ENCODE peak calls at places on chromosomes 7 and 10, in four cellular contexts. Y is heart left ventricle, O is RWPE1, W is SJSA1. B is an unnamed sample.

GRCh38 chr10:29435809-29436501 is 147.1 kb downstream of the LYZL1 start:
- DNase-seq in Y (no peak), O (no peak), W (no peak), B (no peak)

GRCh38 chr10:78341953-78342614 is 308.4 kb downstream of the RPS24 start:
- DNase-seq in Y (no peak), O (no peak), W (peak), B (no peak)

GRCh38 chr7:152640829-152641228 is 35.1 kb downstream of the XRCC2 start:
- DNase-seq in Y (no peak), O (no peak), W (no peak), B (no peak)

GRCh38 chr10:96345250-96345649 is 13.6 kb downstream of the OPALIN start:
- DNase-seq in Y (no peak), O (no peak), W (no peak), B (no peak)

GRCh38 chr10:88066876-88067275 is 203.5 kb downstream of the PTEN start:
- DNase-seq in Y (no peak), O (no peak), W (no peak), B (no peak)

GRCh38 chr7:138233189-138233588 is 156.9 kb downstream of the AKR1D1 start:
- DNase-seq in Y (no peak), O (no peak), W (no peak), B (no peak)

GRCh38 chr10:15370212-15370740 is 813 bp downstream of the FAM171A1 start:
- DNase-seq in Y (peak), O (peak), W (no peak), B (no peak)

GRCh38 chr7:134865001-134865845 is 85.8 kb downstream of the CALD1 start:
- DNase-seq in Y (no peak), O (no peak), W (no peak), B (no peak)

GRCh38 chr10:36677170-36677768 is 448.1 kb upstream of the ANKRD30A start:
- DNase-seq in Y (no peak), O (no peak), W (no peak), B (no peak)

GRCh38 chr7:81937091-81937490 is 167.2 kb upstream of the HGF start:
- DNase-seq in Y (no peak), O (no peak), W (no peak), B (no peak)

GRCh38 chr10:132626761-132627735 is 89.5 kb downstream of the INPP5A start:
- DNase-seq in Y (peak), O (no peak), W (no peak), B (no peak)

GRCh38 chr10:31404640-31405039 is 85.6 kb downstream of the ZEB1 start:
- DNase-seq in Y (peak), O (no peak), W (no peak), B (no peak)

GRCh38 chr10:101011517-101012423 is 12.2 kb downstream of the LZTS2 start:
- DNase-seq in Y (no peak), O (no peak), W (no peak), B (peak)

GRCh38 chr7:41003031-41003925 is 699.6 kb downstream of the INHBA start:
- DNase-seq in Y (peak), O (peak), W (no peak), B (peak)

GRCh38 chr7:40880581-40880980 is 745.8 kb downstream of the SUGCT start:
- DNase-seq in Y (no peak), O (no peak), W (no peak), B (no peak)

GRCh38 chr7:106772655-106773108 is 92.4 kb upstream of the PIK3CG start:
- DNase-seq in Y (no peak), O (peak), W (no peak), B (peak)

GRCh38 chr10:130179640-130180039 is 43.4 kb downstream of the GLRX3 start:
- DNase-seq in Y (no peak), O (peak), W (no peak), B (peak)

GRCh38 chr10:106566871-106567270 is 597.6 kb downstream of the SORCS1 start:
- DNase-seq in Y (no peak), O (no peak), W (no peak), B (no peak)

GRCh38 chr10:133438711-133439273 is 14.4 kb upstream of the SPRN start:
- DNase-seq in Y (no peak), O (peak), W (no peak), B (peak)

GRCh38 chr10:27143686-27144085 is 10.5 kb downstream of the YME1L1 start:
- DNase-seq in Y (no peak), O (no peak), W (no peak), B (no peak)

GRCh38 chr10:77636286-77636966 is 1.2 kb downstream of the KCNMA1 start:
- DNase-seq in Y (no peak), O (no peak), W (no peak), B (no peak)

GRCh38 chr7:136869991-136870798 is 1.7 kb downstream of the CHRM2 start:
- DNase-seq in Y (peak), O (no peak), W (peak), B (no peak)

B was measured in HT-29.